ENCODE peak calls at places on chromosomes 7 and 10, in seven cellular contexts. One of them, this sample, is unnamed.

GRCh38 chr7:116271980-116272886 is 61.9 kb downstream of the TES start:
- DNase-seq in mesenchymal stem cell: peak; percentile 95
- DNase-seq in mesendoderm: peak; percentile 41
- DNase-seq in neuronal stem cell: no peak
- DNase-seq in H1: no peak
- DNase-seq in IMR-90: peak; percentile 98
- DNase-seq in H9: no peak
- DNase-seq in this sample: peak; percentile 76

GRCh38 chr7:124033093-124033806 is 383 bp upstream of the TMEM229A start:
- DNase-seq in mesenchymal stem cell: peak; percentile 15
- DNase-seq in neuronal stem cell: peak; percentile 48
- DNase-seq in IMR-90: no peak
- DNase-seq in H9: peak; percentile 61
- DNase-seq in mesendoderm: peak; percentile 68
- DNase-seq in H1: no peak
- DNase-seq in this sample: peak; percentile 17

GRCh38 chr7:31788445-31788844 is 101.4 kb downstream of the PPP1R17 start:
- DNase-seq in neuronal stem cell: no peak
- DNase-seq in mesenchymal stem cell: peak; percentile 30
- DNase-seq in IMR-90: peak; percentile 59
- DNase-seq in H1: no peak
- DNase-seq in mesendoderm: no peak
- DNase-seq in H9: no peak
- DNase-seq in this sample: no peak

GRCh38 chr10:87760195-87760905 is 57.7 kb downstream of the ATAD1 start:
- DNase-seq in neuronal stem cell: no peak
- DNase-seq in mesendoderm: no peak
- DNase-seq in H1: no peak
- DNase-seq in H9: no peak
- DNase-seq in IMR-90: peak; percentile 5
- DNase-seq in mesenchymal stem cell: no peak
- DNase-seq in this sample: no peak

GRCh38 chr10:15211464-15211979 is 43.0 kb upstream of the NMT2 start:
- DNase-seq in IMR-90: peak; percentile 93
- DNase-seq in mesenchymal stem cell: peak; percentile 73
- DNase-seq in neuronal stem cell: no peak
- DNase-seq in H9: no peak
- DNase-seq in H1: no peak
- DNase-seq in mesendoderm: no peak
- DNase-seq in this sample: no peak

GRCh38 chr10:91682912-91683311 is 50.0 kb upstream of the PPP1R3C start:
- DNase-seq in mesenchymal stem cell: peak; percentile 30
- DNase-seq in mesendoderm: no peak
- DNase-seq in H1: no peak
- DNase-seq in H9: no peak
- DNase-seq in neuronal stem cell: no peak
- DNase-seq in IMR-90: peak; percentile 12
- DNase-seq in this sample: no peak

GRCh38 chr10:102673961-102674511 is 29.8 kb downstream of the TRIM8 start:
- DNase-seq in H9: peak; percentile 45
- DNase-seq in IMR-90: peak; percentile 75
- DNase-seq in neuronal stem cell: peak; percentile 57
- DNase-seq in mesenchymal stem cell: peak; percentile 89
- DNase-seq in H1: no peak
- DNase-seq in mesendoderm: peak; percentile 75
- DNase-seq in this sample: no peak

GRCh38 chr10:24041030-24041429 is 167.9 kb upstream of the KIAA1217 start:
- DNase-seq in mesendoderm: no peak
- DNase-seq in mesenchymal stem cell: no peak
- DNase-seq in H1: no peak
- DNase-seq in H9: no peak
- DNase-seq in neuronal stem cell: no peak
- DNase-seq in IMR-90: no peak
- DNase-seq in this sample: no peak

GRCh38 chr10:106609867-106610266 is 554.6 kb downstream of the SORCS1 start:
- DNase-seq in H9: peak; percentile 37
- DNase-seq in IMR-90: no peak
- DNase-seq in mesendoderm: peak; percentile 60
- DNase-seq in mesenchymal stem cell: no peak
- DNase-seq in neuronal stem cell: no peak
- DNase-seq in H1: no peak
- DNase-seq in this sample: no peak

GRCh38 chr7:20474244-20474643 is 141.2 kb upstream of the ABCB5 start:
- DNase-seq in mesendoderm: no peak
- DNase-seq in H1: no peak
- DNase-seq in neuronal stem cell: no peak
- DNase-seq in IMR-90: no peak
- DNase-seq in H9: no peak
- DNase-seq in mesenchymal stem cell: no peak
- DNase-seq in this sample: peak; percentile 4

GRCh38 chr10:131576341-131577177 is 265.0 kb upstream of the TCERG1L start:
- DNase-seq in mesendoderm: no peak
- DNase-seq in mesenchymal stem cell: no peak
- DNase-seq in H1: no peak
- DNase-seq in H9: no peak
- DNase-seq in neuronal stem cell: no peak
- DNase-seq in IMR-90: no peak
- DNase-seq in this sample: no peak

GRCh38 chr7:139748373-139748765 is 29.4 kb downstream of the HIPK2 start:
- DNase-seq in mesenchymal stem cell: no peak
- DNase-seq in neuronal stem cell: no peak
- DNase-seq in H9: no peak
- DNase-seq in mesendoderm: no peak
- DNase-seq in H1: no peak
- DNase-seq in IMR-90: no peak
- DNase-seq in this sample: no peak

GRCh38 chr10:44035474-44036197 is 349.3 kb downstream of the CXCL12 start:
- DNase-seq in mesenchymal stem cell: no peak
- DNase-seq in neuronal stem cell: no peak
- DNase-seq in H9: no peak
- DNase-seq in mesendoderm: peak; percentile 53
- DNase-seq in IMR-90: no peak
- DNase-seq in H1: no peak
- DNase-seq in this sample: peak; percentile 45

GRCh38 chr10:63105811-63106755 is 27.0 kb upstream of the NRBF2 start:
- DNase-seq in H9: no peak
- DNase-seq in neuronal stem cell: no peak
- DNase-seq in mesendoderm: no peak
- DNase-seq in H1: peak; percentile 17
- DNase-seq in IMR-90: peak; percentile 61
- DNase-seq in mesenchymal stem cell: peak; percentile 40
- DNase-seq in this sample: no peak

GRCh38 chr7:106552645-106553445 is 108.1 kb downstream of the CCDC71L start:
- DNase-seq in H1: no peak
- DNase-seq in neuronal stem cell: no peak
- DNase-seq in mesenchymal stem cell: no peak
- DNase-seq in H9: no peak
- DNase-seq in mesendoderm: no peak
- DNase-seq in IMR-90: peak; percentile 22
- DNase-seq in this sample: no peak

GRCh38 chr7:106329408-106329807 is 44.6 kb upstream of the NAMPT start:
- DNase-seq in H9: no peak
- DNase-seq in IMR-90: no peak
- DNase-seq in neuronal stem cell: no peak
- DNase-seq in H1: no peak
- DNase-seq in mesenchymal stem cell: peak; percentile 3
- DNase-seq in mesendoderm: no peak
- DNase-seq in this sample: peak; percentile 13

GRCh38 chr7:136033413-136034031 is 56.4 kb upstream of the MTPN start:
- DNase-seq in H9: no peak
- DNase-seq in IMR-90: no peak
- DNase-seq in mesendoderm: peak; percentile 4
- DNase-seq in neuronal stem cell: no peak
- DNase-seq in H1: no peak
- DNase-seq in mesenchymal stem cell: peak; percentile 86
- DNase-seq in this sample: no peak

GRCh38 chr10:110495731-110496552 is 1.8 kb upstream of the DUSP5 start:
- DNase-seq in H1: no peak
- DNase-seq in H9: peak; percentile 47
- DNase-seq in mesenchymal stem cell: peak; percentile 82
- DNase-seq in IMR-90: peak; percentile 93
- DNase-seq in neuronal stem cell: no peak
- DNase-seq in mesendoderm: peak; percentile 85
- DNase-seq in this sample: no peak

GRCh38 chr10:69505636-69506318 is 54.5 kb downstream of the TSPAN15 start:
- DNase-seq in IMR-90: no peak
- DNase-seq in neuronal stem cell: no peak
- DNase-seq in mesenchymal stem cell: no peak
- DNase-seq in H9: no peak
- DNase-seq in H1: no peak
- DNase-seq in mesendoderm: no peak
- DNase-seq in this sample: no peak

GRCh38 chr7:26060713-26061339 is 91.2 kb upstream of the NFE2L3 start:
- DNase-seq in mesenchymal stem cell: no peak
- DNase-seq in neuronal stem cell: no peak
- DNase-seq in mesendoderm: no peak
- DNase-seq in H9: no peak
- DNase-seq in IMR-90: no peak
- DNase-seq in H1: no peak
- DNase-seq in this sample: no peak

GRCh38 chr10:31030216-31030615 is 1.4 kb downstream of the ZNF438 start:
- DNase-seq in mesendoderm: no peak
- DNase-seq in H1: no peak
- DNase-seq in neuronal stem cell: no peak
- DNase-seq in IMR-90: peak; percentile 16
- DNase-seq in mesenchymal stem cell: no peak
- DNase-seq in H9: no peak
- DNase-seq in this sample: no peak

GRCh38 chr10:65550761-65551160 is 1375.1 kb upstream of the LRRTM3 start:
- DNase-seq in mesendoderm: no peak
- DNase-seq in IMR-90: no peak
- DNase-seq in neuronal stem cell: no peak
- DNase-seq in H9: no peak
- DNase-seq in H1: no peak
- DNase-seq in mesenchymal stem cell: no peak
- DNase-seq in this sample: no peak

GRCh38 chr7:83876593-83876992 is 227.7 kb upstream of the SEMA3E start:
- DNase-seq in H9: no peak
- DNase-seq in mesenchymal stem cell: peak; percentile 25
- DNase-seq in IMR-90: peak; percentile 7
- DNase-seq in neuronal stem cell: no peak
- DNase-seq in mesendoderm: peak; percentile 19
- DNase-seq in H1: no peak
- DNase-seq in this sample: no peak

GRCh38 chr10:12748186-12748585 is 253.3 kb downstream of the CCDC3 start:
- DNase-seq in H9: no peak
- DNase-seq in mesenchymal stem cell: no peak
- DNase-seq in IMR-90: no peak
- DNase-seq in H1: no peak
- DNase-seq in mesendoderm: no peak
- DNase-seq in neuronal stem cell: no peak
- DNase-seq in this sample: no peak

GRCh38 chr7:140876519-140877248 is 48.0 kb downstream of the BRAF start:
- DNase-seq in mesendoderm: no peak
- DNase-seq in H9: no peak
- DNase-seq in neuronal stem cell: no peak
- DNase-seq in H1: no peak
- DNase-seq in IMR-90: peak; percentile 82
- DNase-seq in mesenchymal stem cell: peak; percentile 79
- DNase-seq in this sample: no peak

GRCh38 chr7:22726345-22726848 is 603 bp upstream of the IL6 start:
- DNase-seq in neuronal stem cell: peak; percentile 35
- DNase-seq in IMR-90: peak; percentile 90
- DNase-seq in mesenchymal stem cell: peak; percentile 89
- DNase-seq in H1: no peak
- DNase-seq in mesendoderm: peak; percentile 94
- DNase-seq in H9: peak; percentile 84
- DNase-seq in this sample: peak; percentile 80

GRCh38 chr10:29499993-29500537 is 134.7 kb downstream of the SVIL start:
- DNase-seq in H9: no peak
- DNase-seq in neuronal stem cell: no peak
- DNase-seq in mesendoderm: no peak
- DNase-seq in mesenchymal stem cell: no peak
- DNase-seq in IMR-90: no peak
- DNase-seq in H1: no peak
- DNase-seq in this sample: no peak

GRCh38 chr10:21634599-21635365 is 100.8 kb downstream of the MLLT10 start:
- DNase-seq in H9: no peak
- DNase-seq in IMR-90: peak; percentile 5
- DNase-seq in mesenchymal stem cell: no peak
- DNase-seq in mesendoderm: no peak
- DNase-seq in H1: no peak
- DNase-seq in neuronal stem cell: no peak
- DNase-seq in this sample: no peak

GRCh38 chr10:4195214-4195613 is 410.2 kb upstream of the KLF6 start:
- DNase-seq in H1: no peak
- DNase-seq in H9: no peak
- DNase-seq in mesendoderm: no peak
- DNase-seq in mesenchymal stem cell: peak; percentile 37
- DNase-seq in neuronal stem cell: no peak
- DNase-seq in IMR-90: peak; percentile 77
- DNase-seq in this sample: peak; percentile 14

GRCh38 chr10:91077549-91078017 is 142.9 kb upstream of the PCGF5 start:
- DNase-seq in mesendoderm: no peak
- DNase-seq in neuronal stem cell: no peak
- DNase-seq in H1: no peak
- DNase-seq in mesenchymal stem cell: no peak
- DNase-seq in H9: no peak
- DNase-seq in IMR-90: peak; percentile 11
- DNase-seq in this sample: peak; percentile 70

GRCh38 chr10:33612116-33612515 is 277.6 kb upstream of the NRP1 start:
- DNase-seq in neuronal stem cell: no peak
- DNase-seq in IMR-90: peak; percentile 1
- DNase-seq in mesenchymal stem cell: no peak
- DNase-seq in mesendoderm: no peak
- DNase-seq in H9: no peak
- DNase-seq in H1: no peak
- DNase-seq in this sample: no peak
- H3K4me2 ChIP-seq in neuronal stem cell: no peak overlapping the region
- H3K4me2 ChIP-seq in IMR-90: no peak overlapping the region
- H3K4me2 ChIP-seq in mesenchymal stem cell: no peak overlapping the region
- H3K4me2 ChIP-seq in mesendoderm: no peak overlapping the region
- H3K4me2 ChIP-seq in H9: no peak overlapping the region
- H3K4me2 ChIP-seq in H1: no peak overlapping the region
- H3K4me2 ChIP-seq in this sample: no peak overlapping the region

GRCh38 chr7:96991850-96992623 is 13.3 kb upstream of the DLX6 start:
- DNase-seq in mesenchymal stem cell: no peak
- DNase-seq in H9: peak; percentile 32
- DNase-seq in H1: no peak
- DNase-seq in mesendoderm: peak; percentile 25
- DNase-seq in neuronal stem cell: peak; percentile 12
- DNase-seq in IMR-90: no peak
- DNase-seq in this sample: no peak
- H3K9ac ChIP-seq in mesenchymal stem cell: no peak overlapping the region
- H3K9ac ChIP-seq in H9: no peak overlapping the region
- H3K9ac ChIP-seq in H1: no peak overlapping the region
- H3K9ac ChIP-seq in mesendoderm: no peak overlapping the region
- H3K9ac ChIP-seq in neuronal stem cell: no peak overlapping the region
- H3K9ac ChIP-seq in IMR-90: no peak overlapping the region
- H3K9ac ChIP-seq in this sample: no peak overlapping the region

GRCh38 chr7:146067880-146068279 is 48.7 kb upstream of the CNTNAP2 start:
- DNase-seq in neuronal stem cell: no peak
- DNase-seq in H9: no peak
- DNase-seq in mesendoderm: no peak
- DNase-seq in H1: no peak
- DNase-seq in IMR-90: no peak
- DNase-seq in mesenchymal stem cell: no peak
- DNase-seq in this sample: no peak
- H2AK5ac ChIP-seq in neuronal stem cell: no peak overlapping the region
- H2AK5ac ChIP-seq in H9: no peak overlapping the region
- H2AK5ac ChIP-seq in mesendoderm: no peak overlapping the region
- H2AK5ac ChIP-seq in H1: no peak overlapping the region
- H2AK5ac ChIP-seq in IMR-90: no peak overlapping the region
- H2AK5ac ChIP-seq in mesenchymal stem cell: no peak overlapping the region
- H2AK5ac ChIP-seq in this sample: no peak overlapping the region

GRCh38 chr10:73772280-73773151 is 9.3 kb upstream of the CHCHD1 start:
- DNase-seq in mesenchymal stem cell: peak; percentile 87
- DNase-seq in IMR-90: peak; percentile 83
- DNase-seq in H1: no peak
- DNase-seq in H9: peak; percentile 83
- DNase-seq in mesendoderm: peak; percentile 76
- DNase-seq in neuronal stem cell: peak; percentile 72
- DNase-seq in this sample: peak; percentile 82
- H3K4me2 ChIP-seq in mesenchymal stem cell: peak overlapping the region; percentile 96
- H3K4me2 ChIP-seq in IMR-90: peak overlapping the region; percentile 93
- H3K4me2 ChIP-seq in H1: peak overlapping the region; percentile 97
- H3K4me2 ChIP-seq in H9: peak overlapping the region; percentile 79
- H3K4me2 ChIP-seq in mesendoderm: peak overlapping the region; percentile 75
- H3K4me2 ChIP-seq in neuronal stem cell: peak overlapping the region; percentile 95
- H3K4me2 ChIP-seq in this sample: peak overlapping the region; percentile 86

This sample was measured in trophoblast cell.